ENCODE peak calls at places on chromosome 17, in eight cellular contexts. S, I, T, Q, C, W, D and O are unnamed samples.

GRCh38 chr17:15910791-15911190 is 34.1 kb upstream of the ADORA2B start:
- DNase-seq in S (no peak), I (no peak), T (peak), Q (no peak), C (no peak), W (no peak), D (peak), O (no peak)

GRCh38 chr17:78232774-78233173 is 1.3 kb downstream of the TMEM235 start:
- DNase-seq in S (no peak), I (no peak), T (no peak), Q (no peak), C (no peak), W (no peak), D (no peak), O (no peak)

GRCh38 chr17:4901648-4902344 is 1.1 kb downstream of the CHRNE start:
- DNase-seq in S (no peak), I (no peak), T (no peak), Q (peak), C (no peak), W (no peak), D (no peak), O (peak)

GRCh38 chr17:14307560-14308024 is 6.7 kb downstream of the HS3ST3B1 start:
- DNase-seq in S (no peak), I (peak), T (no peak), Q (no peak), C (no peak), W (peak), D (peak), O (peak)

GRCh38 chr17:6449307-6449706 is 5.1 kb downstream of the PIMREG start:
- DNase-seq in S (no peak), I (no peak), T (no peak), Q (no peak), C (no peak), W (no peak), D (no peak), O (no peak)

GRCh38 chr17:50534979-50535326 is 2.4 kb downstream of the EPN3 start:
- DNase-seq in S (no peak), I (no peak), T (no peak), Q (no peak), C (no peak), W (no peak), D (no peak), O (no peak)

GRCh38 chr17:78112508-78113471 is 15.8 kb downstream of the TMC6 start:
- DNase-seq in S (peak), I (peak), T (peak), Q (peak), C (peak), W (peak), D (peak), O (peak)

GRCh38 chr17:28315846-28316705 is 2.9 kb upstream of the TMEM97 start:
- DNase-seq in S (no peak), I (no peak), T (no peak), Q (no peak), C (no peak), W (no peak), D (no peak), O (no peak)

GRCh38 chr17:2068589-2069051 is 13.7 kb downstream of the HIC1 start:
- DNase-seq in S (no peak), I (peak), T (peak), Q (no peak), C (no peak), W (peak), D (peak), O (no peak)

GRCh38 chr17:77248216-77249054 is 107.7 kb downstream of the SEC14L1 start:
- DNase-seq in S (no peak), I (no peak), T (no peak), Q (no peak), C (no peak), W (no peak), D (no peak), O (no peak)

GRCh38 chr17:50459756-50460155 is 8.9 kb downstream of the CHAD start:
- DNase-seq in S (no peak), I (no peak), T (no peak), Q (no peak), C (no peak), W (no peak), D (no peak), O (no peak)

GRCh38 chr17:59387351-59388069 is 56.1 kb downstream of the YPEL2 start:
- DNase-seq in S (no peak), I (no peak), T (no peak), Q (no peak), C (no peak), W (no peak), D (no peak), O (peak)

GRCh38 chr17:77681820-77682219 is 276.7 kb upstream of the TNRC6C start:
- DNase-seq in S (peak), I (peak), T (peak), Q (peak), C (no peak), W (no peak), D (no peak), O (peak)

GRCh38 chr17:73231363-73231762 is 30.3 kb downstream of the CPSF4L start:
- DNase-seq in S (peak), I (no peak), T (peak), Q (no peak), C (peak), W (peak), D (no peak), O (no peak)

GRCh38 chr17:64196626-64197025 is 66.4 kb downstream of the TEX2 start:
- DNase-seq in S (no peak), I (peak), T (peak), Q (no peak), C (no peak), W (peak), D (peak), O (peak)

GRCh38 chr17:65173284-65173793 is 36.2 kb downstream of the RGS9 start:
- DNase-seq in S (peak), I (peak), T (peak), Q (peak), C (peak), W (peak), D (peak), O (peak)

GRCh38 chr17:57463103-57463885 is 207.0 kb downstream of the MSI2 start:
- DNase-seq in S (peak), I (peak), T (peak), Q (no peak), C (no peak), W (peak), D (peak), O (no peak)

GRCh38 chr17:65698381-65699061 is 137.1 kb upstream of the AXIN2 start:
- DNase-seq in S (no peak), I (peak), T (no peak), Q (no peak), C (peak), W (peak), D (peak), O (peak)

GRCh38 chr17:77425791-77426641 is 285.2 kb downstream of the SEC14L1 start:
- DNase-seq in S (peak), I (peak), T (peak), Q (no peak), C (no peak), W (peak), D (peak), O (peak)

GRCh38 chr17:2903193-2903974 is 107.1 kb downstream of the RAP1GAP2 start:
- DNase-seq in S (no peak), I (no peak), T (no peak), Q (no peak), C (no peak), W (no peak), D (no peak), O (no peak)

GRCh38 chr17:76384222-76384986 is at the start of gene SPHK1:
- DNase-seq in S (peak), I (peak), T (peak), Q (peak), C (peak), W (peak), D (peak), O (peak)

GRCh38 chr17:69503711-69504110 is 89.2 kb downstream of the MAP2K6 start:
- DNase-seq in S (no peak), I (no peak), T (no peak), Q (no peak), C (no peak), W (no peak), D (no peak), O (no peak)

GRCh38 chr17:78831688-78832540 is 8.7 kb downstream of the USP36 start:
- DNase-seq in S (no peak), I (no peak), T (no peak), Q (no peak), C (no peak), W (no peak), D (no peak), O (no peak)

GRCh38 chr17:5437721-5438317 is 1.1 kb downstream of the C1QBP start:
- DNase-seq in S (no peak), I (peak), T (peak), Q (no peak), C (no peak), W (peak), D (peak), O (peak)

GRCh38 chr17:50080096-50080480 is 15.1 kb upstream of the PDK2 start:
- DNase-seq in S (no peak), I (no peak), T (no peak), Q (no peak), C (no peak), W (no peak), D (no peak), O (no peak)

GRCh38 chr17:49106366-49107210 is 26.0 kb upstream of the B4GALNT2 start:
- DNase-seq in S (no peak), I (peak), T (peak), Q (no peak), C (peak), W (peak), D (peak), O (peak)

GRCh38 chr17:9817086-9817485 is 4.8 kb downstream of the GSG1L2 start:
- DNase-seq in S (peak), I (peak), T (peak), Q (no peak), C (peak), W (peak), D (peak), O (no peak)

GRCh38 chr17:59435238-59435637 is 103.8 kb downstream of the YPEL2 start:
- DNase-seq in S (no peak), I (peak), T (peak), Q (no peak), C (no peak), W (peak), D (peak), O (peak)

GRCh38 chr17:64200080-64201042 is 62.7 kb downstream of the TEX2 start:
- DNase-seq in S (no peak), I (peak), T (no peak), Q (no peak), C (peak), W (peak), D (no peak), O (peak)

GRCh38 chr17:43368740-43369506 is 29.9 kb upstream of the ARL4D start:
- DNase-seq in S (peak), I (peak), T (peak), Q (peak), C (peak), W (peak), D (peak), O (peak)

GRCh38 chr17:351436-351713 is 1.2 kb downstream of the RPH3AL start:
- DNase-seq in S (no peak), I (no peak), T (no peak), Q (no peak), C (no peak), W (no peak), D (peak), O (no peak)

GRCh38 chr17:76725580-76726230 is 701 bp downstream of the JMJD6 start:
- DNase-seq in S (peak), I (no peak), T (peak), Q (peak), C (peak), W (peak), D (no peak), O (peak)

GRCh38 chr17:68578236-68578635 is 22.9 kb downstream of the FAM20A start:
- DNase-seq in S (no peak), I (no peak), T (no peak), Q (no peak), C (no peak), W (peak), D (no peak), O (no peak)

GRCh38 chr17:64174686-64175456 is 44.9 kb upstream of the ERN1 start:
- DNase-seq in S (no peak), I (peak), T (no peak), Q (no peak), C (no peak), W (peak), D (peak), O (peak)

GRCh38 chr17:2705263-2705662 is 6.3 kb downstream of the CLUH start:
- DNase-seq in S (no peak), I (peak), T (no peak), Q (no peak), C (no peak), W (no peak), D (no peak), O (peak)

GRCh38 chr17:35555695-35556094 is 4.9 kb downstream of the SLFN14 start:
- DNase-seq in S (no peak), I (no peak), T (peak), Q (no peak), C (peak), W (no peak), D (no peak), O (no peak)
- TF ChIP-seq CTCF in S (peak), I (peak), T (peak), Q (peak), C (peak), W (peak), D (peak), O (peak)

GRCh38 chr17:80123791-80124190 is 22.4 kb downstream of the GAA start:
- DNase-seq in S (no peak), I (peak), T (peak), Q (no peak), C (no peak), W (peak), D (peak), O (no peak)
- H3K4me3 ChIP-seq in S (no peak), I (no peak), T (no peak), Q (no peak), C (no peak), W (no peak), D (no peak), O (no peak)

DNA sequence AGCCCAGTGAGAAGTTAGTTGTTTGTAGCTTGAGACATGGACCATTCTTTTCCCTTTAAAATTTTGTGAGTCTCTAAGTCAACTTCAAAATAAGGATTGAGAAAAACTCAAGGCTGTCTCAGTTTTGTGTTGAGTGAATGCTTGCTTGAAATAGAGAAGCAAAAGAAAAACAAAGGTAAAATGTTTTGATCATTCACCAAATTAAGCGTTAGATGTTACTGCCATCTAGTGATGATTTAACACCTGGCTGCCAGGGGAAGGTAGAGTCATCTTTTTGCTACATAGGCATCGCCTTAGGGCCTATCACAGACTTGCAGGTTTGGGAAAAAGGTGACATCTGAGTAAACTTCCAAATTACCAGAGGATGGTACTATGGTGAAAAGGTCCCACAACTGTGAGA is 74.4 kb downstream of the PCTP start:
- DNase-seq in S (no peak), I (no peak), T (peak), Q (no peak), C (peak), W (no peak), D (peak), O (peak)
- TF ChIP-seq CTCF in S (peak), I (no peak), T (peak), Q (peak), C (peak), W (no peak), D (peak), O (no peak)

GRCh38 chr17:16969931-16970906 is 1.7 kb downstream of the TNFRSF13B start:
- DNase-seq in S (peak), I (no peak), T (no peak), Q (no peak), C (no peak), W (no peak), D (no peak), O (no peak)
- H3K4me3 ChIP-seq in S (no peak), I (no peak), T (no peak), Q (no peak), C (no peak), W (no peak), D (no peak), O (no peak)

DNA sequence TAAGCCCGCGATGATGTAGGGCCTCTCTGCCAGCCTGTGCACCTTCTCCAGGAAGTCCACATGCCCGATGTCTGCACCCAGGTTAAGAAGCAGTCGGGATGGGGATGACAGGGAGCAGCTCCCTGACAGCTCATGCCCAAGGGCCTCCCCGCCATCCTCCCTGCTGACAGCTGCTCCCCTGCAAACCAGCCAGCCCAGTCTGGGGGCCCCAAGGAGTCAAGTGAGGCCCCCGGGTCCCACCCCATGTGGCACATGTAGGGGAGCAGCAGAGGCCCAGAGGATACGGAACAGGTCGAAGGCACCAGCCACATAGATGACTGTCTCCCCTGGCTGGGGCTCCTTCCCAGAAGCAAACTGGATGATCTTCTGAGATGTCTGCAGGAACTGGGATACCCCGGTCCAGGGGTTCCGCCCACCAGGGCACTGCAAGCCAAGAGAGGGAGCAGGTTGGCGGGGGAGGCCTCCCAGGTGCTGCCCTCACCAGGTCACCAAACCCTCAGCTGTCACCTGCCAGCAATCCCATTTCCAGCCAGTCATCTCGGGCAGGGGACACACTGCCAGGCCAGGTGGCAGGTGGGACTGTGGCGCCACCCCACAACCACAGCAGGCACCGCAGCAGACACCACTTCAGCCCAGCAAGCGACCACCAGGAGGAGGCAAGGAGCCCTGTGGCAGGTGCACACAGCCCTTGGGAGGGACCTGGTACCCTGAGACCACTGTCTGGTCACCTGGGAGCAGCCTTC is 4.6 kb downstream of the PCYT2 start:
- DNase-seq in S (no peak), I (no peak), T (no peak), Q (peak), C (peak), W (no peak), D (no peak), O (no peak)
- TF ChIP-seq CTCF in S (no peak), I (no peak), T (peak), Q (no peak), C (peak), W (no peak), D (peak), O (no peak)